ENCODE peak calls at places on chromosomes 3 and 15, in ten cellular contexts. Z is fibroblast of the aortic adventitia, N is transverse colon, L is MCF 10A, Y is brain microvascular endothelial cell, O is stomach, X is Panc1, G is coronary artery, R is sigmoid colon, V is fibroblast of mammary gland. Q is an unnamed sample.

GRCh38 chr15:95558916-95559315 is 771.6 kb upstream of the NR2F2 start:
- DNase-seq in Z (peak), N (no peak), L (no peak), Y (no peak), O (no peak), X (no peak), G (no peak), R (no peak), V (peak), Q (no peak)

GRCh38 chr3:107829185-107829584 is 261.6 kb downstream of the CD47 start:
- DNase-seq in Z (no peak), N (no peak), L (no peak), Y (no peak), O (no peak), X (no peak), G (no peak), R (no peak), V (no peak), Q (no peak)

GRCh38 chr3:94862703-94863102 is 799.8 kb downstream of the NSUN3 start:
- DNase-seq in Z (peak), N (no peak), L (peak), Y (peak), O (no peak), X (peak), G (peak), R (no peak), V (peak), Q (no peak)

GRCh38 chr3:47123857-47124256 is 40.1 kb downstream of the SETD2 start:
- DNase-seq in Z (no peak), N (no peak), L (no peak), Y (no peak), O (no peak), X (no peak), G (no peak), R (no peak), V (no peak), Q (no peak)

GRCh38 chr15:63544253-63545026 is 40.0 kb downstream of the USP3 start:
- DNase-seq in Z (no peak), N (no peak), L (no peak), Y (no peak), O (no peak), X (no peak), G (no peak), R (no peak), V (no peak), Q (no peak)

GRCh38 chr3:49805367-49805782 is 2.3 kb downstream of the INKA1 start:
- DNase-seq in Z (peak), N (peak), L (no peak), Y (peak), O (peak), X (no peak), G (peak), R (peak), V (peak), Q (peak)

GRCh38 chr3:118970819-118971218 is 63.8 kb downstream of the IGSF11 start:
- DNase-seq in Z (no peak), N (no peak), L (no peak), Y (no peak), O (no peak), X (no peak), G (no peak), R (no peak), V (no peak), Q (no peak)

GRCh38 chr3:122890077-122890484 is 95.2 kb downstream of the SLC49A4 start:
- DNase-seq in Z (peak), N (peak), L (peak), Y (peak), O (no peak), X (no peak), G (no peak), R (peak), V (peak), Q (no peak)

GRCh38 chr3:13647314-13648059 is 98.6 kb downstream of the FBLN2 start:
- DNase-seq in Z (peak), N (no peak), L (peak), Y (no peak), O (no peak), X (no peak), G (no peak), R (no peak), V (peak), Q (no peak)

GRCh38 chr3:40310690-40311089 is 1.2 kb downstream of the EIF1B start:
- DNase-seq in Z (peak), N (no peak), L (peak), Y (no peak), O (no peak), X (no peak), G (no peak), R (no peak), V (peak), Q (no peak)

GRCh38 chr3:124558898-124559649 is 171.2 kb upstream of the UMPS start:
- DNase-seq in Z (peak), N (peak), L (peak), Y (peak), O (peak), X (no peak), G (peak), R (peak), V (peak), Q (peak)

GRCh38 chr15:80929225-80929624 is 60.4 kb downstream of the MESD start:
- DNase-seq in Z (peak), N (no peak), L (peak), Y (peak), O (no peak), X (no peak), G (no peak), R (no peak), V (peak), Q (no peak)

GRCh38 chr15:62600376-62600775 is 435.3 kb upstream of the C2CD4B start:
- DNase-seq in Z (no peak), N (no peak), L (no peak), Y (no peak), O (no peak), X (no peak), G (no peak), R (no peak), V (no peak), Q (no peak)

GRCh38 chr15:86837631-86838030 is 758.0 kb downstream of the AGBL1 start:
- DNase-seq in Z (no peak), N (no peak), L (no peak), Y (peak), O (no peak), X (no peak), G (no peak), R (no peak), V (no peak), Q (no peak)

GRCh38 chr3:195253981-195254432 is 17.0 kb downstream of the XXYLT1 start:
- DNase-seq in Z (no peak), N (no peak), L (no peak), Y (no peak), O (no peak), X (no peak), G (no peak), R (peak), V (no peak), Q (peak)

GRCh38 chr3:189458536-189458935 is 172.7 kb upstream of the TP63 start:
- DNase-seq in Z (peak), N (no peak), L (peak), Y (peak), O (peak), X (no peak), G (no peak), R (no peak), V (peak), Q (no peak)

GRCh38 chr3:157136647-157137387 is 23.1 kb downstream of the CCNL1 start:
- DNase-seq in Z (peak), N (peak), L (peak), Y (no peak), O (peak), X (no peak), G (no peak), R (no peak), V (peak), Q (no peak)

GRCh38 chr3:17772556-17772955 is 30.1 kb upstream of the TBC1D5 start:
- DNase-seq in Z (no peak), N (no peak), L (no peak), Y (no peak), O (no peak), X (no peak), G (no peak), R (no peak), V (no peak), Q (no peak)

GRCh38 chr15:52217186-52217585 is 26.0 kb upstream of the GNB5 start:
- DNase-seq in Z (no peak), N (peak), L (peak), Y (no peak), O (peak), X (no peak), G (no peak), R (no peak), V (no peak), Q (peak)
- TF ChIP-seq CTCF in Z (no peak), N (no peak), L (no peak), Y (peak), O (no peak), X (peak), G (no peak), R (no peak), V (no peak), Q (peak)

GRCh38 chr15:38074029-38074428 is 139.6 kb downstream of the TMCO5A start:
- DNase-seq in Z (peak), N (no peak), L (no peak), Y (no peak), O (no peak), X (no peak), G (no peak), R (no peak), V (peak), Q (no peak)

GRCh38 chr15:38073278-38073930 is 139.0 kb downstream of the TMCO5A start:
- DNase-seq in Z (peak), N (no peak), L (no peak), Y (no peak), O (no peak), X (no peak), G (no peak), R (no peak), V (peak), Q (no peak)

GRCh38 chr15:38071211-38071972 is 137.0 kb downstream of the TMCO5A start:
- DNase-seq in Z (no peak), N (no peak), L (no peak), Y (no peak), O (peak), X (no peak), G (no peak), R (no peak), V (no peak), Q (no peak)

GRCh38 chr15:38072007-38072506 is 137.6 kb downstream of the TMCO5A start:
- DNase-seq in Z (no peak), N (no peak), L (no peak), Y (no peak), O (no peak), X (no peak), G (no peak), R (peak), V (no peak), Q (no peak)

GRCh38 chr15:38072507-38073277 is 138.3 kb downstream of the TMCO5A start:
- DNase-seq in Z (peak), N (peak), L (peak), Y (peak), O (peak), X (no peak), G (peak), R (peak), V (peak), Q (peak)
- TF ChIP-seq CTCF in Z (peak), N (peak), L (peak), Y (peak), O (no peak), X (peak), G (no peak), R (no peak), V (peak), Q (peak)

DNA sequence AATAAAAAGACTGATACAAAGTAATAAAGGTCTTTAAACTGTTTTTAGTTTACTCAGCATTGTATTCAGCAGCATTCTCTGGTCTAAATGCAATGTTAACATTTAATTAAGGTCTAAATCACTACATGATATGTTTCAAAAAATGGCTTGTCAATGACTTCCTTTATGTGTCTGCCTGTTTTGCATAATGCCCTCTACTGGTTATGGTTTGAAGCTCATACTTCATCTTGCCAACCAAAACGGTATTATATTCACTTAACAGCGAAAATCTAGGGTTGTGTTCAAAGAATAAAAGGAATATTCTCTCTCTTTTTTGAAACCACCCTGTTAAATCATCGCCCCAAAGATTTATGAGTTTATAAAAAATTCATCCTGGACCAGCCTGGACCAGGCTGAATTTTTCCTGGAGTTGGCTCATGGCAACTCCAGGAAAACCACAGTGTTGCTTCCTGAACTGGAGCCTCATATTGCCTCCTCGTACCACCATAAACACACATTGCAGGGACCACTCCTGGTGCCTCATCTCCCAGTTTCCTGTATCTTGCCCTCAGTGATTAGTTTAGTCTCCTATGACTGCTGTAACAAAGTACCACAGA is 6.7 kb upstream of the NCEH1 start:
- DNase-seq in Z (no peak), N (no peak), L (peak), Y (no peak), O (no peak), X (no peak), G (no peak), R (no peak), V (peak), Q (no peak)
- TF ChIP-seq CTCF in Z (peak), N (peak), L (peak), Y (peak), O (no peak), X (peak), G (no peak), R (no peak), V (peak), Q (peak)

GRCh38 chr3:184532940-184533732 is 28.4 kb upstream of the EPHB3 start:
- DNase-seq in Z (no peak), N (no peak), L (no peak), Y (no peak), O (no peak), X (no peak), G (no peak), R (peak), V (no peak), Q (peak)
- TF ChIP-seq CTCF in Z (no peak), N (no peak), L (no peak), Y (no peak), O (no peak), X (no peak), G (no peak), R (no peak), V (no peak), Q (no peak)

DNA sequence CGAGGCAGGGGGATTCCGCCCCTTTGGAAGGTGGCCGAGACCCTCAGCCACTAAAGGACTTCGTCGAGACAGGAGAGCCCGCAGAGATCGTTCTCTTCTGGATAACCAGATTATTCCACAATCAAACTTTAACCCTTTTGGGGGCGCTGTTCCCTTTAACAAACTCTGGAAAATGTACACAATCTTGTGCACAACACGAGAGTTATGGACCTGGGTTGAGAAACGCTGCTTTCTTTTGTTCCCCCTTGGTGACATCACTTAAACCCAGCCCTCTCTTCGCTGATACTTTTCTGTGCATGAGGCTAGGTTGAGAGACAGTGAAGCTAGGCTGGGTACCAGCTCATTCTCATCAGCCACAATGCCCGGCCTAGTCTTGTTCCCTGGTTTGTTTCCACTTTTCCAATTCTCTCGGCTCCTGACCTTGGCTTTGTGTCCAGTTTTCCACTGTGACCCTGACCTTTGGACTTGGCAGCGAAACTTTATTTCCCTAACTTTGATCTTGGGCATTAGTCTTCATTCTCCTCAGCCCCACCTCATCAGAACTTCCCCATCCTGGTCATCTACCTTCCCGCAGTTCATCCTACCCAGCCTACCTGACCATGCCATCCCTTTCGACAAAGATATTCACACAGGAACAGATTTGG is 797 bp upstream of the ADPGK start:
- DNase-seq in Z (peak), N (no peak), L (peak), Y (peak), O (no peak), X (peak), G (no peak), R (no peak), V (peak), Q (no peak)
- TF ChIP-seq CTCF in Z (peak), N (peak), L (peak), Y (peak), O (no peak), X (peak), G (no peak), R (peak), V (peak), Q (peak)

DNA sequence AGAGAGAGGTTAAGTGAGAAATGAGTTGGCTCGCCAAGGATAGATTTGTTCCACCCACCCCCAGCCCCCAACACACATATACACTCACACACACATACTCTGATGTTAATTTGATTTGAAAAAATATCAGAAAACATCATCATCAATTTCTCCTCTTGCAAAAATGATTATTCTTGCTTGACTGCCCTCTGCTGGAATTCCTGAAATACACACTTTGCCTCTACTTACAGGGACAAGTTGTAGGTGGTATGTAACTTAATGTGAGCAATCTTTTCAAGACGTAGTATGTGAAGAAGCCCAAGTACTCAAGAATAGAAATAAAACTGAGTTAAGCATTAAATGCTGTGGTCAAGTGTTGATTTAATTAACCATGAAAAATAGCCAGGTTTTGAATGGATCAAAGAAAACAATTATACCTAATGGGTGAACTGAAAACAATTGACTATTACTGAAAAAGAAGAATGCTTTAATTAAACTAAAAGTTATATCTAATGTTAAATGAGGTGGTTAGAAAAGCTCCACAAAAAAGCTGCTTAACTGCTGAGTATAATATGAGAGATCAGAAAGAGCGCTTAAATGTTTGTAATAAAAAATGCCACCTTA is 46.6 kb upstream of the MDFIC2 start:
- DNase-seq in Z (peak), N (no peak), L (peak), Y (peak), O (no peak), X (peak), G (no peak), R (no peak), V (peak), Q (no peak)
- TF ChIP-seq CTCF in Z (peak), N (peak), L (peak), Y (peak), O (no peak), X (peak), G (peak), R (peak), V (peak), Q (peak)